ENCODE peak calls at places on chromosomes 11 and 22, in nine cellular contexts. Q is SK-N-SH, U is kidney, I is fibroblast of mammary gland, J is pancreas, Z is foreskin fibroblast, X is body of pancreas, A is mucosa of descending colon, N is aorta. E is an unnamed sample.

GRCh38 chr11:11148598-11148997 is 204.5 kb downstream of the CSNK2A3 start:
- DNase-seq in I (no peak), Q (no peak), A (no peak), J (no peak), Z (no peak), X (no peak), N (no peak), U (no peak), E (no peak)

GRCh38 chr11:117908261-117908895 is 20.8 kb downstream of the TMPRSS13 start:
- DNase-seq in Q (peak; percentile 45), I (no peak), X (no peak), N (no peak), U (no peak), A (no peak), Z (no peak), J (no peak), E (no peak)

GRCh38 chr11:63668396-63668795 is 2.8 kb downstream of the ATL3 start:
- DNase-seq in J (no peak), N (no peak), X (no peak), I (peak; percentile 63), Q (no peak), U (no peak), A (no peak), Z (no peak), E (no peak)

GRCh38 chr11:1336836-1337646 is 27.6 kb upstream of the TOLLIP start:
- DNase-seq in Z (peak; percentile 22), A (peak; percentile 36), Q (peak; percentile 80), I (no peak), N (peak; percentile 75), U (peak; percentile 89), J (peak; percentile 40), X (peak; percentile 28), E (no peak)

GRCh38 chr11:78149646-78150045 is 10.2 kb upstream of the ALG8 start:
- DNase-seq in N (no peak), A (no peak), Z (peak; percentile 83), X (no peak), I (peak; percentile 80), U (no peak), J (no peak), Q (no peak), E (no peak)

GRCh38 chr22:38144025-38144405 is 33.5 kb upstream of the BAIAP2L2 start:
- DNase-seq in J (no peak), A (peak; percentile 42), Q (peak; percentile 36), N (no peak), X (no peak), Z (no peak), I (no peak), U (peak; percentile 12), E (no peak)

GRCh38 chr11:91156041-91156440 is 933.2 kb upstream of the CHORDC1 start:
- DNase-seq in X (no peak), I (peak; percentile 2), A (no peak), Q (no peak), Z (no peak), U (no peak), N (no peak), J (no peak), E (no peak)

GRCh38 chr11:123413636-123414035 is 16.4 kb upstream of the GRAMD1B start:
- DNase-seq in J (no peak), U (no peak), A (no peak), I (peak; percentile 48), X (no peak), N (no peak), Q (no peak), Z (peak; percentile 21), E (no peak)

GRCh38 chr22:23242473-23243001 is 62.2 kb downstream of the BCR start:
- DNase-seq in A (no peak), N (peak; percentile 40), Z (no peak), X (no peak), Q (no peak), I (no peak), J (no peak), U (no peak), E (no peak)

GRCh38 chr22:23241562-23242472 is 61.5 kb downstream of the BCR start:
- DNase-seq in Q (no peak), J (no peak), Z (no peak), X (no peak), N (peak; percentile 31), U (no peak), A (no peak), I (no peak), E (no peak)

GRCh38 chr22:23244690-23245044 is 64.4 kb downstream of the BCR start:
- DNase-seq in X (no peak), J (no peak), U (no peak), Z (no peak), I (no peak), Q (no peak), A (no peak), N (no peak), E (no peak)

GRCh38 chr22:23243859-23244689 is 63.8 kb downstream of the BCR start:
- DNase-seq in I (no peak), Z (no peak), Q (no peak), X (no peak), N (peak; percentile 27), U (no peak), J (no peak), A (no peak), E (no peak)

DNA sequence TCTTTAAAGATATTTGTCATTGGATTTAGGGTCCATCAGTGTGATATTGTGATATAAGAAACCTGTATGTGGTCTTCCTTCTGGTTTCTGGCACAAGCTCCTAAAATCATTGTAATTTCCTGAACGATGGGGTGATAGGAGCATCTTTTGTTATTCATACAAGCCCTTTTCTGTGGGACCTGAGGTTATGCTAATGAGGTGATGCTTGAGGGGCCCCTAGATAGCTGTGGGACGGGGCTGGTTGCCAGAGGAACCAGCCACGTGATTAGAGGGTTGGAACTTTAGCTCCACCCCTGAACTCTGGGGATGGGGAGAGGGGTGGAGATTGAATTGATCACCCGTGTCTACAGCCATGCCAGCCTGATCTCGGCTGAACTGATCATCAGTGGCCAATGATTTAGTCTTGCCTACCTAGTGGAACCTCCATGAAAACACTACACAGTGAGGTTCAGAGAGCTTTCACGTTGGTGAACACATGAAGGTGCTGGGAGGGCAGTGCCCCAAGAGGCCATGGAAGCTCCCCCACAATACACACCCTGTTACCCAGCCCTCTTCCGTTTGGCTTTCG is 62.8 kb downstream of the BCR start:
- DNase-seq in I (no peak), Z (no peak), Q (no peak), J (no peak), N (peak; percentile 17), X (no peak), A (no peak), U (no peak), E (no peak)
- H3K4me3 ChIP-seq in I (no peak overlapping the region), Z (no peak overlapping the region), Q (no peak overlapping the region), J (no peak overlapping the region), N (no peak overlapping the region), X (no peak overlapping the region), A (no peak overlapping the region), U (no peak overlapping the region), E (no peak overlapping the region)

DNA sequence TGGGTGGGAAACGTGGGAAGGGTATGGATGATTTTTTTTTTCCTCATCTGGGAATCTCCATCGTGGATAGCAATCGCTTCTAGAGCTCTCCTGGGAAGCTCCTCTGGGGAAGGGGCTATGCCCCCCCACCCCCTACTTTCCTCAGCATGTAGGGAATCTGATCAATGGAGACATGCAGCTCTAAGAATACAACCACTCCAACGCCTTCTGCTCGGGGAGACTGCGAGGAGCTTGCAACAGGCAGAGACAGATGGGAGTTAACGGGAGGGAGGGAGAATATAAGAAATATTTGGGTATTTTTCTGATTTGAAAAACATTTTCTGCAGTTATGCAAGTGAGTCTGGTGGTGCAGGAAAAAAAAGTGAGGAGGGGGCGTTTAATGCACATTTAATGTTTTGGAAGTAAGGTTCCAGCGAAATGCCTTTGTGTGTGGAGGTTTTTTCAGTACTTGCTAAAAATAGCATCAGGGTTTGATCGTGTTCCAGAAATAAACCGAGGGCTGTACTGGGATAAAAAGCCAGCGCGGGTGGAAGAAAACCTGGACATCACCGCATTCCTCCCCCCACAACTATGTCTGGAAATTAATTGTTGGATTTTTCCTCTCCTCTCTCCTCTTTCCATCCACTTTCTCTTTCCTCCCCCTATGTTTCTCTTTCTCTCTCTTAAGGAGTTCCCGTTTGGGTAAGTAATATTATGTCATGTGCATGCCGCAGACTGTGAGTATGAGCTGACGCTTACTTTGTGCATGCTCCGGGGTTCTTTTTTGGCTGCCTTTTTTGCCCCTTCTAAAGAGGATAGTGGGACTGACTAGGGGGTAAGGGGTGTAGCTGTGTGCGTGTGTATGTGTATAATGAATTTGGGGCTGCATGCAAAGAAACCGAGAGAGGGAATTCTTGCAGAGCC is 104.4 kb upstream of the HSD17B12 start:
- DNase-seq in U (no peak), J (no peak), Q (no peak), X (no peak), I (peak; percentile 24), Z (peak; percentile 11), N (no peak), A (no peak), E (no peak)
- H3K4me3 ChIP-seq in U (peak overlapping the region; percentile 32), J (peak overlapping the region; percentile 27), Q (peak overlapping the region; percentile 61), X (no peak overlapping the region), I (no peak overlapping the region), Z (peak overlapping the region; percentile 24), N (no peak overlapping the region), A (no peak overlapping the region), E (no peak overlapping the region)

DNA sequence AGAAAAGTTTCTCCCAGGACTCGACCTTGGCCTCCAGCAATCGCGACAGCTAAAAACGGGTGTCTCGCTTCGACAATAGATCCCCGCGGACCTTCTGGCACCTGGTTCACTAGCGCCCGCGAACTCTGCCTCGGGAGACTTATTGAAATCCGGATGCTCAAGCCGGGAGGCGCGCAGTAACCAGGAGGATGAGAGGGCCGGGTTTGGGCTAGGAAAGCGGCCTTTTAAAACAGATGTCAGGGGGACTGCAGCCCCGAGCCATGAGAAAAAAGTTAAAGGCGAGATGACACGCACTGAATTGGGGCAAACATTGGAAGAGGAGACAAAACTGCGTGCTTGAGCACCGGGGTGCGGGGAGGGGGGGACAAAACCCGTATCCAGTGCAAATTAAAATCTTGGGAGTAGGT is 637 bp upstream of the ZBTB16 start:
- DNase-seq in N (peak; percentile 69), U (no peak), I (peak; percentile 25), X (no peak), J (no peak), A (no peak), Z (peak; percentile 54), Q (no peak), E (no peak)
- H3K4me3 ChIP-seq in N (peak overlapping the region; percentile 65), U (peak overlapping the region; percentile 79), I (peak overlapping the region; percentile 61), X (no peak overlapping the region), J (peak overlapping the region; percentile 89), A (peak overlapping the region; percentile 55), Z (no peak overlapping the region), Q (no peak overlapping the region), E (peak overlapping the region; percentile 86)

GRCh38 chr11:119436093-119436492 is 13.1 kb upstream of the THY1 start:
- DNase-seq in N (no peak), J (no peak), I (no peak), U (no peak), A (no peak), Z (no peak), X (no peak), Q (no peak), E (no peak)

GRCh38 chr11:119434531-119435330 is 11.8 kb upstream of the THY1 start:
- DNase-seq in U (no peak), N (no peak), X (no peak), Z (peak; percentile 38), J (no peak), A (no peak), Q (no peak), I (peak; percentile 88), E (no peak)

GRCh38 chr11:119441898-119442243 is 18.9 kb upstream of the THY1 start:
- DNase-seq in Q (no peak), I (no peak), J (no peak), Z (no peak), A (no peak), X (no peak), U (no peak), N (no peak), E (no peak)

GRCh38 chr11:119436715-119437114 is 13.7 kb upstream of the THY1 start:
- DNase-seq in A (no peak), X (no peak), Z (no peak), I (no peak), U (no peak), N (no peak), Q (no peak), J (no peak), E (no peak)

DNA sequence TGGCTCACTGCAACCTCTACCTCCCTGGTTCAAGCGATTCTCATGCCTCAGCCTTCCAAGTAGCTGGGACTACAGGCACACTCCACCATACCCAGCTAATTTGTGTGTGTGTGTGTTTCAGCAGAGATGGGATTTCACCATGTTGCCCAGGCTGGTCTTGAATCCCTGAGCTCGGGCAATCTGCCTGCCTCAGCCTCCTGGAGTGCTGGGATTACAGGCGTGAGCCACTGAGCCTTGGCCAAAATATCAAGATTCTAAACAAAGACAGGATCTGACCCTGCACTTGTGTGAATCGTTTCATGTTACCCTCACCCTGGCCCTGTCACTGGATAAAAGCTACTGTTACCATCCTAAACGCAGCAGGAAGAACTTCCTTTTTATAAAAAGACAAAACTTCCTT is 15.6 kb upstream of the THY1 start:
- DNase-seq in Q (no peak), A (no peak), J (no peak), I (no peak), N (no peak), Z (no peak), X (no peak), U (no peak), E (no peak)
- H3K4me3 ChIP-seq in Q (no peak overlapping the region), A (no peak overlapping the region), J (no peak overlapping the region), I (no peak overlapping the region), N (no peak overlapping the region), Z (no peak overlapping the region), X (no peak overlapping the region), U (no peak overlapping the region), E (no peak overlapping the region)

E was measured in LNCaP clone FGC.